ENCODE peak calls at places on chromosomes 3 and 15, in six cellular contexts. One of them, this sample, is unnamed.

GRCh38 chr3:29335438-29335837 is 54.6 kb downstream of the RBMS3 start:
- DNase-seq in GM12878: no peak
- DNase-seq in HepG2: no peak
- DNase-seq in transverse colon: peak
- DNase-seq in GM12891: no peak
- DNase-seq in upper lobe of left lung: no peak
- DNase-seq in this sample: peak

GRCh38 chr15:61195116-61196002 is 33.7 kb downstream of the RORA start:
- DNase-seq in transverse colon: no peak
- DNase-seq in upper lobe of left lung: no peak
- DNase-seq in HepG2: peak
- DNase-seq in GM12878: peak
- DNase-seq in GM12891: peak
- DNase-seq in this sample: no peak

GRCh38 chr15:49624046-49624445 is 3.2 kb downstream of the DTWD1 start:
- DNase-seq in GM12891: no peak
- DNase-seq in upper lobe of left lung: no peak
- DNase-seq in transverse colon: no peak
- DNase-seq in HepG2: no peak
- DNase-seq in GM12878: no peak
- DNase-seq in this sample: no peak

GRCh38 chr3:54988302-54989022 is 60.6 kb upstream of the LRTM1 start:
- DNase-seq in transverse colon: no peak
- DNase-seq in upper lobe of left lung: no peak
- DNase-seq in GM12878: no peak
- DNase-seq in HepG2: no peak
- DNase-seq in GM12891: no peak
- DNase-seq in this sample: no peak

GRCh38 chr3:69389520-69390248 is 3.8 kb upstream of the FRMD4B start:
- DNase-seq in transverse colon: no peak
- DNase-seq in GM12891: no peak
- DNase-seq in HepG2: no peak
- DNase-seq in GM12878: no peak
- DNase-seq in upper lobe of left lung: no peak
- DNase-seq in this sample: no peak

GRCh38 chr15:101445562-101446526 is 43.7 kb downstream of the PCSK6 start:
- DNase-seq in upper lobe of left lung: no peak
- DNase-seq in HepG2: peak
- DNase-seq in transverse colon: no peak
- DNase-seq in GM12878: no peak
- DNase-seq in GM12891: no peak
- DNase-seq in this sample: no peak

GRCh38 chr3:44954962-44955361 is 21.0 kb downstream of the ZDHHC3 start:
- DNase-seq in upper lobe of left lung: no peak
- DNase-seq in GM12891: peak
- DNase-seq in GM12878: no peak
- DNase-seq in HepG2: peak
- DNase-seq in transverse colon: no peak
- DNase-seq in this sample: no peak

GRCh38 chr3:188435266-188435665 is 281.3 kb downstream of the LPP start:
- DNase-seq in upper lobe of left lung: no peak
- DNase-seq in GM12891: no peak
- DNase-seq in GM12878: no peak
- DNase-seq in transverse colon: no peak
- DNase-seq in HepG2: no peak
- DNase-seq in this sample: no peak

GRCh38 chr15:33392453-33392852 is 81.7 kb downstream of the RYR3 start:
- DNase-seq in transverse colon: no peak
- DNase-seq in GM12891: no peak
- DNase-seq in GM12878: no peak
- DNase-seq in HepG2: no peak
- DNase-seq in upper lobe of left lung: no peak
- DNase-seq in this sample: no peak

GRCh38 chr3:40923130-40923529 is 276.2 kb upstream of the CTNNB1 start:
- DNase-seq in transverse colon: no peak
- DNase-seq in GM12891: no peak
- DNase-seq in upper lobe of left lung: no peak
- DNase-seq in HepG2: no peak
- DNase-seq in GM12878: no peak
- DNase-seq in this sample: no peak

GRCh38 chr3:42262525-42262924 is 3.5 kb downstream of the CCK start:
- DNase-seq in GM12878: no peak
- DNase-seq in upper lobe of left lung: no peak
- DNase-seq in HepG2: no peak
- DNase-seq in transverse colon: no peak
- DNase-seq in GM12891: no peak
- DNase-seq in this sample: no peak

GRCh38 chr3:37545479-37545878 is 316.2 kb upstream of the CTDSPL start:
- DNase-seq in upper lobe of left lung: no peak
- DNase-seq in GM12891: no peak
- DNase-seq in HepG2: no peak
- DNase-seq in GM12878: no peak
- DNase-seq in transverse colon: no peak
- DNase-seq in this sample: no peak

GRCh38 chr3:119579366-119580147 is at the start of gene ADPRH:
- DNase-seq in upper lobe of left lung: peak
- DNase-seq in GM12878: no peak
- DNase-seq in HepG2: no peak
- DNase-seq in GM12891: peak
- DNase-seq in transverse colon: peak
- DNase-seq in this sample: peak

GRCh38 chr15:73832657-73833056 is 40.7 kb upstream of the TBC1D21 start:
- DNase-seq in upper lobe of left lung: no peak
- DNase-seq in GM12878: no peak
- DNase-seq in GM12891: no peak
- DNase-seq in transverse colon: no peak
- DNase-seq in HepG2: no peak
- DNase-seq in this sample: no peak

GRCh38 chr3:184359610-184360009 is 1.8 kb downstream of the CLCN2 start:
- DNase-seq in HepG2: no peak
- DNase-seq in transverse colon: no peak
- DNase-seq in upper lobe of left lung: no peak
- DNase-seq in GM12891: no peak
- DNase-seq in GM12878: no peak
- DNase-seq in this sample: no peak

GRCh38 chr3:120349819-120350125 is 618 bp upstream of the LRRC58 start:
- DNase-seq in HepG2: no peak
- DNase-seq in upper lobe of left lung: no peak
- DNase-seq in GM12891: no peak
- DNase-seq in transverse colon: no peak
- DNase-seq in GM12878: no peak
- DNase-seq in this sample: no peak

GRCh38 chr3:156681003-156681402 is 6.6 kb downstream of the TIPARP start:
- DNase-seq in GM12891: no peak
- DNase-seq in transverse colon: peak
- DNase-seq in upper lobe of left lung: no peak
- DNase-seq in HepG2: peak
- DNase-seq in GM12878: no peak
- DNase-seq in this sample: peak

GRCh38 chr3:185737740-185738680 is 86.8 kb downstream of the IGF2BP2 start:
- DNase-seq in transverse colon: no peak
- DNase-seq in HepG2: no peak
- DNase-seq in GM12878: no peak
- DNase-seq in GM12891: no peak
- DNase-seq in upper lobe of left lung: no peak
- DNase-seq in this sample: no peak

GRCh38 chr3:125428216-125428830 is 53.2 kb upstream of the ZNF148 start:
- DNase-seq in upper lobe of left lung: no peak
- DNase-seq in GM12891: no peak
- DNase-seq in GM12878: no peak
- DNase-seq in transverse colon: no peak
- DNase-seq in HepG2: no peak
- DNase-seq in this sample: no peak

GRCh38 chr15:87345955-87346354 is 910.6 kb downstream of the NTRK3 start:
- DNase-seq in upper lobe of left lung: no peak
- DNase-seq in GM12878: no peak
- DNase-seq in HepG2: no peak
- DNase-seq in GM12891: no peak
- DNase-seq in transverse colon: no peak
- DNase-seq in this sample: no peak

GRCh38 chr3:157087398-157088132 is 72.4 kb downstream of the CCNL1 start:
- DNase-seq in transverse colon: no peak
- DNase-seq in upper lobe of left lung: no peak
- DNase-seq in HepG2: no peak
- DNase-seq in GM12891: no peak
- DNase-seq in GM12878: no peak
- DNase-seq in this sample: no peak

GRCh38 chr15:31347067-31347975 is 20.7 kb downstream of the KLF13 start:
- DNase-seq in GM12891: no peak
- DNase-seq in GM12878: no peak
- DNase-seq in HepG2: no peak
- DNase-seq in transverse colon: no peak
- DNase-seq in upper lobe of left lung: peak
- DNase-seq in this sample: no peak

GRCh38 chr3:132659000-132659369 is 624 bp downstream of the ACAD11 start:
- DNase-seq in HepG2: no peak
- DNase-seq in GM12878: no peak
- DNase-seq in transverse colon: no peak
- DNase-seq in GM12891: no peak
- DNase-seq in upper lobe of left lung: no peak
- DNase-seq in this sample: no peak

GRCh38 chr3:132657869-132658747 is 1.5 kb downstream of the ACAD11 start:
- DNase-seq in transverse colon: no peak
- DNase-seq in GM12891: no peak
- DNase-seq in GM12878: no peak
- DNase-seq in upper lobe of left lung: no peak
- DNase-seq in HepG2: peak
- DNase-seq in this sample: no peak

GRCh38 chr3:132660745-132661067 is 577 bp downstream of the UBA5 start:
- DNase-seq in GM12891: no peak
- DNase-seq in GM12878: no peak
- DNase-seq in transverse colon: no peak
- DNase-seq in upper lobe of left lung: no peak
- DNase-seq in HepG2: no peak
- DNase-seq in this sample: no peak

GRCh38 chr3:132660056-132660744 is at the start of gene UBA5:
- DNase-seq in HepG2: peak
- DNase-seq in transverse colon: peak
- DNase-seq in GM12891: peak
- DNase-seq in upper lobe of left lung: peak
- DNase-seq in GM12878: peak
- DNase-seq in this sample: no peak

GRCh38 chr3:132659370-132660055 is at the start of gene ACAD11:
- DNase-seq in GM12891: peak
- DNase-seq in GM12878: peak
- DNase-seq in transverse colon: peak
- DNase-seq in HepG2: peak
- DNase-seq in upper lobe of left lung: peak
- DNase-seq in this sample: peak
- TF ChIP-seq POLR2AphosphoS5 in GM12891: peak
- TF ChIP-seq POLR2AphosphoS5 in GM12878: no peak
- TF ChIP-seq POLR2AphosphoS5 in transverse colon: peak
- TF ChIP-seq POLR2AphosphoS5 in HepG2: peak
- TF ChIP-seq POLR2AphosphoS5 in upper lobe of left lung: peak
- TF ChIP-seq POLR2AphosphoS5 in this sample: no peak

GRCh38 chr3:101619734-101620133 is 45.8 kb downstream of the PCNP start:
- DNase-seq in upper lobe of left lung: no peak
- DNase-seq in GM12878: no peak
- DNase-seq in GM12891: no peak
- DNase-seq in HepG2: no peak
- DNase-seq in transverse colon: no peak
- DNase-seq in this sample: no peak
- TF ChIP-seq POLR2A in upper lobe of left lung: no peak
- TF ChIP-seq POLR2A in GM12878: no peak
- TF ChIP-seq POLR2A in GM12891: no peak
- TF ChIP-seq POLR2A in HepG2: no peak
- TF ChIP-seq POLR2A in transverse colon: no peak
- TF ChIP-seq POLR2A in this sample: no peak

GRCh38 chr15:58611731-58612676 is 137.5 kb downstream of the ADAM10 start:
- DNase-seq in transverse colon: peak
- DNase-seq in HepG2: no peak
- DNase-seq in GM12878: no peak
- DNase-seq in GM12891: no peak
- DNase-seq in upper lobe of left lung: no peak
- DNase-seq in this sample: no peak
- TF ChIP-seq POLR2AphosphoS5 in transverse colon: no peak
- TF ChIP-seq POLR2AphosphoS5 in HepG2: no peak
- TF ChIP-seq POLR2AphosphoS5 in GM12878: no peak
- TF ChIP-seq POLR2AphosphoS5 in GM12891: no peak
- TF ChIP-seq POLR2AphosphoS5 in upper lobe of left lung: no peak
- TF ChIP-seq POLR2AphosphoS5 in this sample: no peak

GRCh38 chr3:43691120-43692002 is 623 bp downstream of the ABHD5 start:
- DNase-seq in transverse colon: peak
- DNase-seq in upper lobe of left lung: peak
- DNase-seq in GM12878: no peak
- DNase-seq in GM12891: peak
- DNase-seq in HepG2: peak
- DNase-seq in this sample: peak
- TF ChIP-seq POLR2A in transverse colon: no peak
- TF ChIP-seq POLR2A in upper lobe of left lung: no peak
- TF ChIP-seq POLR2A in GM12878: no peak
- TF ChIP-seq POLR2A in GM12891: no peak
- TF ChIP-seq POLR2A in HepG2: peak
- TF ChIP-seq POLR2A in this sample: no peak

DNA sequence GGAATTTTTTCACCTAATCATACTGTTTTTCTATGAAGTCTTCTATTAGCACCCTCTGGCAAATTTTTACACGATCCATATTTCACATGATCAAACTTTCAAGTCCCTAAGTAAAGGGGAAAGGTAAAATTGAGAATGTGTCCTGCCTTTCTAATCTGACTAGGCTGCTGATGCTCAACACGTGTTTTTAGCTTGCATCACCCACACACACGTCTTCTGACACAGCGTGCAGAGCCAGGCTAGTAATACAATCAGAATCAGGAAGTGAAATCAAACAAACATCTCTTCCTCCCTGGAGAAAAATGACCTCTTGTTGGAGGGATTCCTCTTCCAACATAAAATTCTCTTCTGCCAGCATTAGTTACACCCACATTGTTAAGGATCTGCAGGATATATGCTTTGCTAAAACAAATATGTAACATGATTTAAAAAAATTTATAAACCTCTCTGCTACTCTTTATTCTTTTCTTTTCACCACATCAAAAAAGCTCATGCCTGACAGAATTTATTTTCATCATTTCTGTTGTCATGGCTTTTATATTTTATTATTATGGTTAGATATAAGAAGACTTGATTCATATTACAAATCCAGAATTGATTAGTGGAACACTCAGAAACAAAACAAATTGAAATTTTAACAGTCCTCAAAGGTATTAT is 122.4 kb downstream of the RAP2B start:
- DNase-seq in transverse colon: peak
- DNase-seq in GM12891: no peak
- DNase-seq in HepG2: peak
- DNase-seq in GM12878: peak
- DNase-seq in upper lobe of left lung: no peak
- DNase-seq in this sample: peak
- TF ChIP-seq POLR2AphosphoS5 in transverse colon: no peak
- TF ChIP-seq POLR2AphosphoS5 in GM12891: no peak
- TF ChIP-seq POLR2AphosphoS5 in HepG2: no peak
- TF ChIP-seq POLR2AphosphoS5 in GM12878: no peak
- TF ChIP-seq POLR2AphosphoS5 in upper lobe of left lung: peak
- TF ChIP-seq POLR2AphosphoS5 in this sample: peak